ENCODE peak calls at places on chromosomes 5 and 9, in four cellular contexts. V is NCI-H1694 treated with DMSO at 0.1 percent for 48 hours, D is Kasumi-1, O is natural killer cell. N is an unnamed sample.

GRCh38 chr5:23269981-23270380 is 237.4 kb upstream of the PRDM9 start:
- DNase-seq in V (no peak), D (no peak), O (no peak), N (no peak)

GRCh38 chr9:5455181-5455580 is 4.8 kb downstream of the CD274 start:
- DNase-seq in V (no peak), D (no peak), O (no peak), N (no peak)

GRCh38 chr5:75279324-75279723 is 42.6 kb upstream of the ANKRD31 start:
- DNase-seq in V (no peak), D (no peak), O (no peak), N (no peak)

GRCh38 chr9:99819484-99820329 is 2.0 kb upstream of the NR4A3 start:
- DNase-seq in V (peak), D (peak), O (peak), N (peak)

GRCh38 chr5:78137290-78137689 is 157.2 kb downstream of the AP3B1 start:
- DNase-seq in V (no peak), D (no peak), O (no peak), N (no peak)

GRCh38 chr5:92145852-92146251 is 762.7 kb upstream of the ARRDC3 start:
- DNase-seq in V (no peak), D (no peak), O (no peak), N (no peak)

GRCh38 chr5:142186821-142187594 is 78.4 kb downstream of the NDFIP1 start:
- DNase-seq in V (no peak), D (no peak), O (peak), N (no peak)

GRCh38 chr9:111456536-111456935 is 27.6 kb downstream of the ECPAS start:
- DNase-seq in V (no peak), D (no peak), O (no peak), N (no peak)

GRCh38 chr5:67195406-67196275 is 958 bp downstream of the CD180 start:
- DNase-seq in V (no peak), D (peak), O (no peak), N (no peak)

GRCh38 chr9:61665330-61665751 is 475.5 kb downstream of the SPATA31A7 start:
- DNase-seq in V (no peak), D (no peak), O (no peak), N (no peak)

GRCh38 chr9:98881356-98881755 is 62.4 kb upstream of the COL15A1 start:
- DNase-seq in V (no peak), D (no peak), O (no peak), N (no peak)

N was measured in AML-193.